ENCODE peak calls at places on chromosomes 16 and 17, in five cellular contexts. W, Y, C, J and B are unnamed samples.

GRCh38 chr16:15694499-15694898 is 44.5 kb downstream of the NDE1 start:
- DNase-seq in W (no peak), Y (no peak), C (no peak), J (no peak), B (no peak)

GRCh38 chr16:84453061-84453752 is 51.3 kb downstream of the MEAK7 start:
- DNase-seq in W (no peak), Y (no peak), C (no peak), J (no peak), B (no peak)

GRCh38 chr16:86681440-86681838 is 103.1 kb downstream of the FOXL1 start:
- DNase-seq in W (no peak), Y (peak; percentile 7), C (no peak), J (no peak), B (no peak)

GRCh38 chr16:30112197-30113030 is 923 bp downstream of the GDPD3 start:
- DNase-seq in W (no peak), Y (peak; percentile 81), C (no peak), J (peak; percentile 83), B (no peak)

GRCh38 chr17:75876938-75877751 is 1.2 kb downstream of the TRIM47 start:
- DNase-seq in W (no peak), Y (no peak), C (peak; percentile 87), J (peak; percentile 74), B (peak; percentile 70)

GRCh38 chr17:17778308-17779014 is 58.3 kb downstream of the SREBF1 start:
- DNase-seq in W (no peak), Y (no peak), C (no peak), J (no peak), B (no peak)

GRCh38 chr17:19281161-19281560 is 44.0 kb downstream of the EPN2 start:
- DNase-seq in W (no peak), Y (no peak), C (no peak), J (no peak), B (no peak)

GRCh38 chr16:21088646-21089538 is 61.8 kb downstream of the DNAH3 start:
- DNase-seq in W (no peak), Y (no peak), C (no peak), J (no peak), B (no peak)

GRCh38 chr17:78180083-78180482 is 6.8 kb downstream of the TK1 start:
- DNase-seq in W (no peak), Y (no peak), C (no peak), J (no peak), B (no peak)

GRCh38 chr16:27432600-27432957 is 30.6 kb downstream of the IL21R start:
- DNase-seq in W (no peak), Y (no peak), C (no peak), J (no peak), B (no peak)

GRCh38 chr16:24821129-24821528 is 24.6 kb upstream of the SLC5A11 start:
- DNase-seq in W (no peak), Y (no peak), C (no peak), J (no peak), B (no peak)

GRCh38 chr17:28599311-28600184 is 723 bp upstream of the SPAG5 start:
- DNase-seq in W (peak; percentile 58), Y (peak; percentile 87), C (peak; percentile 66), J (peak; percentile 47), B (no peak)

DNA sequence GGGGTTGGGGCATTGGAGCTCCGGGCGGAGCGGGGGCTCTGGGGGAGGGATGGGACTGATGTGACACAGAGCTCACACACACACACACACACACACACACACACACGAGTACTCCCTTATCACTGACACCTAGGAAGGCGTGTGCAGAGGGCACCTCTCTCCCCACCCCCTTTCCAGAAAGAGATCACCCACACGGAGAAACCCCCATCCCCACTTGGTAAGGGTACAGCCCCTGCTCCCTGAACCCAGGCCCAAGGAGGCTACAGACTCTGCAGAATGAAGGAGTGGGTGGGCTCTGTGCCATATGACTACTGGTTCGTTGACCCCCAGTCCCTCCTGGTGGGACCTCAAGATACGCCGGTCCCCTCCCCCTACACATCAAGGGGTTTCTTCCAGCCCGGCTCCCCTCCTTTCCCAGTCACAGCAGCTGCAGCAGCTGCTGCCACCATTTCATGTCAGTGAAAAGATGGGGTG is 8.7 kb upstream of the ARHGAP23 start:
- DNase-seq in W (no peak), Y (no peak), C (no peak), J (no peak), B (peak; percentile 65)
- H3K27me3 ChIP-seq in W (peaks cover 6% of the 10 kb centered on the region), Y (peaks cover 48% of the 10 kb centered on the region), C (no peaks in the 10 kb centered on the region), J (peaks cover 24% of the 10 kb centered on the region), B (no peaks in the 10 kb centered on the region)

GRCh38 chr17:34780438-34780837 is 180.8 kb downstream of the CCT6B start:
- DNase-seq in W (no peak), Y (no peak), C (no peak), J (no peak), B (no peak)

GRCh38 chr17:34781071-34781470 is 180.2 kb downstream of the CCT6B start:
- DNase-seq in W (no peak), Y (no peak), C (no peak), J (no peak), B (no peak)

GRCh38 chr17:34777044-34777443 is 184.2 kb downstream of the CCT6B start:
- DNase-seq in W (no peak), Y (no peak), C (no peak), J (no peak), B (no peak)

GRCh38 chr17:34781571-34782108 is 179.6 kb downstream of the CCT6B start:
- DNase-seq in W (no peak), Y (no peak), C (no peak), J (no peak), B (no peak)

DNA sequence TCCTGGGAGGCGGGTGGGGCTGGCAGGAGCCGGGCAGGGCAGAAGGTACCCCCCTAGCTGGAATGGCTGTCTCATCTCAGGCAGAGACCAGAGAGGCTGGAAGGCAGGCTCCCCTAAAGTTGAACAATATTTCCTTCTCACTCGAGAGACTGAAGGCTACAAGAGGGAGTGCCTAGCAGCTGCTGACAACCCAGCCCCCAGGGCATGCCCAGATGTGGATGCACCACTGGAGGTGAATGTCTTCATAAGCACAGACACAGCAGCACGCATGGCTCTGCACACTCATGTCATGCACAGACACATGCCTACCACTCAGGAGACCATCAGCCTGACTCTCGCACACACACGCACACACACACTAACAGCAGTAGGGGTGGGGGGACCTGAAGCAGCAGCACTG is 179.0 kb downstream of the CCT6B start:
- DNase-seq in W (no peak), Y (no peak), C (no peak), J (no peak), B (no peak)
- H3K9ac ChIP-seq in W (no peak overlapping the region), Y (no peak overlapping the region), C (no peak overlapping the region), J (no peak overlapping the region), B (no peak overlapping the region)

GRCh38 chr17:12727076-12727750 is 61.5 kb downstream of the MYOCD start:
- DNase-seq in W (no peak), Y (no peak), C (no peak), J (no peak), B (no peak)

GRCh38 chr17:12727881-12728280 is 61.4 kb upstream of the ARHGAP44 start:
- DNase-seq in W (no peak), Y (peak; percentile 15), C (no peak), J (no peak), B (no peak)

GRCh38 chr17:12730931-12731521 is 58.3 kb upstream of the ARHGAP44 start:
- DNase-seq in W (no peak), Y (peak; percentile 2), C (peak; percentile 66), J (no peak), B (no peak)

GRCh38 chr17:12730421-12730820 is 58.9 kb upstream of the ARHGAP44 start:
- DNase-seq in W (no peak), Y (no peak), C (no peak), J (no peak), B (no peak)

GRCh38 chr17:12729086-12729485 is 60.2 kb upstream of the ARHGAP44 start:
- DNase-seq in W (no peak), Y (no peak), C (no peak), J (no peak), B (no peak)
- TF ChIP-seq ATF3 in W (no peak), Y (no peak), C (no peak), J (no peak), B (no peak)

GRCh38 chr16:87757841-87758426 is 7.9 kb downstream of the KLHDC4 start:
- DNase-seq in W (no peak), Y (no peak), C (no peak), J (no peak), B (no peak)
- H3K27me3 ChIP-seq in W (no peaks in the 10 kb centered on the region), Y (no peaks in the 10 kb centered on the region), C (no peaks in the 10 kb centered on the region), J (no peaks in the 10 kb centered on the region), B (no peaks in the 10 kb centered on the region)

GRCh38 chr17:82239926-82240505 is 11.2 kb downstream of the SLC16A3 start:
- DNase-seq in W (no peak), Y (no peak), C (no peak), J (peak; percentile 73), B (no peak)

GRCh38 chr17:82237746-82238561 is 9.1 kb downstream of the SLC16A3 start:
- DNase-seq in W (no peak), Y (no peak), C (no peak), J (no peak), B (no peak)

GRCh38 chr17:82237083-82237745 is 8.4 kb downstream of the SLC16A3 start:
- DNase-seq in W (no peak), Y (no peak), C (no peak), J (no peak), B (peak; percentile 57)

GRCh38 chr17:82239401-82239925 is 10.6 kb downstream of the SLC16A3 start:
- DNase-seq in W (no peak), Y (peak; percentile 41), C (no peak), J (no peak), B (no peak)

GRCh38 chr17:82238562-82239201 is 9.8 kb downstream of the SLC16A3 start:
- DNase-seq in W (no peak), Y (peak; percentile 94), C (no peak), J (no peak), B (no peak)
- H3K9ac ChIP-seq in W (peak overlapping the region; percentile 20), Y (peak overlapping the region; percentile 58), C (no peak overlapping the region), J (no peak overlapping the region), B (no peak overlapping the region)